ENCODE peak calls at places on chromosomes 16 and 17, in six cellular contexts. T, B, A, P, X and O are unnamed samples.

GRCh38 chr17:57603978-57604377 is 141.1 kb downstream of the CCDC182 start:
- DNase-seq in T (no peak), B (no peak), P (peak), A (no peak), X (no peak), O (peak)

GRCh38 chr17:66753126-66753920 is 81.6 kb upstream of the CACNG5 start:
- DNase-seq in A (no peak), X (no peak), P (no peak), B (no peak), T (no peak), O (no peak)

GRCh38 chr16:30078744-30079143 is 3.0 kb downstream of the PPP4C start:
- DNase-seq in X (no peak), A (no peak), B (no peak), P (no peak), T (no peak), O (no peak)

GRCh38 chr16:88377961-88378360 is 4.8 kb upstream of the ZNF469 start:
- DNase-seq in T (no peak), B (no peak), P (no peak), A (no peak), X (no peak), O (no peak)

GRCh38 chr17:40753804-40754203 is 1.3 kb downstream of the KRT25 start:
- DNase-seq in T (no peak), B (no peak), X (no peak), P (no peak), A (no peak), O (no peak)

GRCh38 chr16:27107185-27107592 is 40.5 kb downstream of the C16orf82 start:
- DNase-seq in T (no peak), B (no peak), P (no peak), X (no peak), A (no peak), O (no peak)

GRCh38 chr17:10827898-10828552 is 9.9 kb downstream of the PIRT start:
- DNase-seq in P (no peak), B (no peak), A (no peak), X (no peak), T (no peak), O (no peak)

GRCh38 chr17:43042025-43042424 is 17.0 kb downstream of the RND2 start:
- DNase-seq in X (no peak), P (no peak), B (no peak), A (no peak), T (peak), O (no peak)

GRCh38 chr17:80913928-80914821 is 77.5 kb upstream of the CHMP6 start:
- DNase-seq in A (no peak), X (no peak), T (no peak), P (no peak), B (no peak), O (no peak)

GRCh38 chr17:76075364-76076099 is 951 bp downstream of the GALR2 start:
- DNase-seq in A (no peak), B (no peak), T (no peak), X (no peak), P (no peak), O (no peak)